ENCODE peak calls at places on chromosomes 3 and 15, in seven cellular contexts. L is NCI-H2171 treated with DMSO at 0.1 percent for 48 hours; R is WTC11; Y is D341Med; E is T-helper 2 cell; P is sciatic nerve; T is stimulated activated CD8-positive, alpha-beta memory T cell treated with anti-CD3 and anti-CD28 coated beads, Interleukin-15, amount 100 ng/mL, for 24 hours. J is an unnamed sample.

GRCh38 chr3:4721511-4721911 is 228.4 kb downstream of the ITPR1 start:
- DNase-seq in T (no peak), R (no peak), E (no peak), P (no peak), Y (no peak), L (no peak), J (no peak)

GRCh38 chr3:15983693-15984092 is 185.9 kb upstream of the ANKRD28 start:
- DNase-seq in E (no peak), T (no peak), Y (no peak), R (no peak), L (no peak), P (no peak), J (no peak)

GRCh38 chr15:90071220-90071807 is 31.0 kb downstream of the IDH2 start:
- DNase-seq in L (peak; percentile 67), R (peak; percentile 48), T (no peak), Y (peak; percentile 78), P (peak; percentile 91), E (peak; percentile 66), J (peak; percentile 77)

GRCh38 chr3:50816896-50817295 is 142.2 kb downstream of the DOCK3 start:
- DNase-seq in R (no peak), P (no peak), E (no peak), Y (no peak), L (no peak), T (no peak), J (no peak)

GRCh38 chr15:99386429-99386828 is 135.1 kb downstream of the LRRC28 start:
- DNase-seq in P (no peak), E (no peak), T (no peak), L (no peak), Y (no peak), R (no peak), J (no peak)

GRCh38 chr15:35383511-35383910 is 162.5 kb downstream of the DPH6 start:
- DNase-seq in P (no peak), T (no peak), R (no peak), Y (no peak), E (no peak), L (no peak), J (no peak)

GRCh38 chr15:88644741-88645140 is 5.9 kb downstream of the ISG20 start:
- DNase-seq in L (no peak), T (no peak), R (no peak), P (peak; percentile 53), Y (peak; percentile 4), E (no peak), J (no peak)

GRCh38 chr15:31471731-31472430 is 145.2 kb downstream of the KLF13 start:
- DNase-seq in P (no peak), T (no peak), E (no peak), Y (no peak), L (peak; percentile 89), R (no peak), J (no peak)

GRCh38 chr3:122415762-122416654 is at the start of gene WDR5B:
- DNase-seq in L (no peak), P (peak; percentile 99), R (peak; percentile 98), E (peak; percentile 94), T (peak; percentile 97), Y (peak; percentile 96), J (peak; percentile 99)

GRCh38 chr3:197547618-197548017 is 8.2 kb downstream of the BDH1 start:
- DNase-seq in R (peak; percentile 68), L (no peak), T (no peak), P (no peak), Y (no peak), E (no peak), J (no peak)

GRCh38 chr15:31206386-31207174 is 105.1 kb upstream of the TRPM1 start:
- DNase-seq in E (no peak), Y (peak; percentile 63), T (no peak), P (no peak), R (no peak), L (peak; percentile 83), J (no peak)

GRCh38 chr15:101489633-101490407 is at the start of gene PCSK6:
- DNase-seq in E (no peak), T (no peak), Y (peak; percentile 91), P (no peak), L (peak; percentile 22), R (peak; percentile 57), J (no peak)

GRCh38 chr3:8596706-8597514 is 47.7 kb downstream of the SSUH2 start:
- DNase-seq in Y (no peak), P (no peak), L (peak; percentile 9), R (no peak), E (no peak), T (no peak), J (no peak)

GRCh38 chr3:8341853-8342252 is 159.8 kb upstream of the LMCD1 start:
- DNase-seq in L (no peak), E (no peak), Y (no peak), P (no peak), R (no peak), T (no peak), J (no peak)

GRCh38 chr3:16174389-16174788 is at the start of gene GALNT15:
- DNase-seq in Y (no peak), P (peak; percentile 90), L (peak; percentile 38), R (no peak), T (no peak), E (no peak), J (no peak)

GRCh38 chr3:156418428-156418827 is 136.5 kb downstream of the SSR3 start:
- DNase-seq in P (no peak), E (no peak), L (no peak), Y (no peak), R (no peak), T (no peak), J (no peak)

GRCh38 chr3:24129549-24129948 is 184.5 kb downstream of the NR1D2 start:
- DNase-seq in L (no peak), E (no peak), R (no peak), P (no peak), Y (peak; percentile 72), T (no peak), J (no peak)

GRCh38 chr3:171190668-171191067 is 164.1 kb upstream of the SLC2A2 start:
- DNase-seq in T (no peak), L (no peak), R (no peak), Y (no peak), P (no peak), E (no peak), J (no peak)